ENCODE peak calls at places on chromosomes 2 and 18, in eight cellular contexts. I, Q, O, P, Y, R, X and M are unnamed samples.

GRCh38 chr18:69216390-69216789 is 184.3 kb upstream of the DOK6 start:
- DNase-seq in R (peak), P (no peak), X (no peak), O (no peak), Y (no peak), Q (no peak), I (no peak), M (no peak)

GRCh38 chr18:56541790-56542189 is 96.6 kb downstream of the TXNL1 start:
- DNase-seq in R (no peak), I (no peak), Y (no peak), P (no peak), O (no peak), Q (no peak), X (no peak), M (no peak)

GRCh38 chr2:67927489-67927888 is 135.3 kb downstream of the C1D start:
- DNase-seq in P (no peak), X (no peak), O (no peak), Q (no peak), Y (no peak), R (no peak), I (no peak), M (no peak)

GRCh38 chr18:70181015-70181414 is 24.5 kb downstream of the RTTN start:
- DNase-seq in X (no peak), I (no peak), P (no peak), R (no peak), Y (no peak), Q (no peak), O (peak), M (no peak)

GRCh38 chr2:149129433-149129832 is 90.9 kb downstream of the LYPD6B start:
- DNase-seq in O (peak), Y (no peak), Q (no peak), P (no peak), R (no peak), X (no peak), I (no peak), M (no peak)

GRCh38 chr2:135667045-135667444 is 74.6 kb upstream of the UBXN4 start:
- DNase-seq in O (no peak), R (no peak), I (no peak), Q (no peak), Y (no peak), X (no peak), P (no peak), M (no peak)

GRCh38 chr2:204869142-204869823 is 324.0 kb downstream of the PARD3B start:
- DNase-seq in P (no peak), O (no peak), Q (no peak), Y (no peak), R (no peak), X (no peak), I (no peak), M (no peak)

GRCh38 chr2:20745924-20746555 is 76.9 kb downstream of the LDAH start:
- DNase-seq in P (peak), Y (no peak), X (no peak), R (peak), I (no peak), Q (no peak), O (peak), M (no peak)

GRCh38 chr2:147198651-147199171 is 646.1 kb upstream of the ACVR2A start:
- DNase-seq in R (no peak), P (no peak), O (no peak), X (no peak), I (no peak), Q (no peak), Y (no peak), M (peak)

GRCh38 chr2:3612639-3613523 is 18.0 kb downstream of the COLEC11 start:
- DNase-seq in Y (no peak), P (no peak), I (no peak), Q (no peak), R (no peak), X (no peak), O (no peak), M (no peak)

GRCh38 chr2:180495606-180496005 is 484.8 kb upstream of the UBE2E3 start:
- DNase-seq in R (no peak), O (no peak), P (no peak), I (no peak), Q (no peak), X (no peak), Y (no peak), M (no peak)